ENCODE peak calls at places on chromosomes 7 and 10, in eight cellular contexts. X is breast epithelium; N is neural progenitor cell; T is WERI-Rb-1; D is endothelial cell of umbilical vein; Y is HCT116; P is uterus; H is CD8-positive, alpha-beta T cell. G is an unnamed sample.

GRCh38 chr7:63925262-63925625 is 73.4 kb upstream of the ZNF722 start:
- DNase-seq in X (no peak), Y (no peak), P (no peak), N (no peak), D (no peak), H (no peak), T (no peak), G (no peak)

GRCh38 chr7:73983437-73984164 is 44.4 kb upstream of the ELN start:
- DNase-seq in N (no peak), D (no peak), X (no peak), Y (no peak), H (no peak), T (no peak), P (no peak), G (no peak)

GRCh38 chr7:76048668-76048988 is 722 bp downstream of the MDH2 start:
- DNase-seq in D (no peak), H (no peak), T (peak; percentile 49), N (peak; percentile 59), Y (no peak), P (no peak), X (no peak), G (no peak)

GRCh38 chr10:94429049-94429707 is 26.8 kb downstream of the TBC1D12 start:
- DNase-seq in H (no peak), T (no peak), N (no peak), P (no peak), X (no peak), Y (no peak), D (no peak), G (peak; percentile 4)

GRCh38 chr7:74439546-74439945 is 14.2 kb upstream of the GTF2IRD1 start:
- DNase-seq in X (no peak), D (no peak), P (no peak), N (no peak), Y (no peak), T (no peak), H (no peak), G (no peak)

GRCh38 chr10:79221110-79222051 is 125.9 kb upstream of the PPIF start:
- DNase-seq in T (peak; percentile 79), N (peak; percentile 85), D (peak; percentile 66), P (peak; percentile 92), X (peak; percentile 48), H (no peak), Y (no peak), G (no peak)

GRCh38 chr10:21497177-21497807 is 28.2 kb downstream of the SKIDA1 start:
- DNase-seq in Y (peak; percentile 82), T (peak; percentile 60), D (peak; percentile 83), X (peak; percentile 90), H (no peak), N (peak; percentile 90), P (peak; percentile 85), G (peak; percentile 55)

GRCh38 chr7:128682125-128682524 is 10.0 kb downstream of the GARIN1A start:
- DNase-seq in D (no peak), P (no peak), Y (no peak), N (peak; percentile 39), X (no peak), T (no peak), H (no peak), G (no peak)

GRCh38 chr10:108388716-108389115 is 1224.2 kb upstream of the SORCS1 start:
- DNase-seq in T (no peak), D (no peak), H (no peak), P (no peak), Y (no peak), N (no peak), X (no peak), G (no peak)

GRCh38 chr10:62816179-62817119 is at the start of gene EGR2:
- DNase-seq in H (peak; percentile 96), X (peak; percentile 96), T (peak; percentile 89), N (peak; percentile 96), Y (peak; percentile 89), P (peak; percentile 92), D (peak; percentile 91), G (peak; percentile 94)

GRCh38 chr10:51743146-51743545 is 43.8 kb upstream of the CSTF2T start:
- DNase-seq in D (no peak), X (no peak), Y (no peak), P (no peak), T (peak; percentile 59), N (peak; percentile 49), H (no peak), G (no peak)

GRCh38 chr10:12435348-12435747 is 86.0 kb downstream of the CAMK1D start:
- DNase-seq in Y (no peak), H (no peak), N (no peak), P (no peak), D (no peak), X (no peak), T (no peak), G (no peak)
- H3K4me3 ChIP-seq in Y (no peak overlapping the region), H (no peak overlapping the region), N (no peak overlapping the region), P (no peak overlapping the region), D (no peak overlapping the region), X (no peak overlapping the region), T (no peak overlapping the region), G (no peak overlapping the region)

GRCh38 chr10:77796311-77796915 is 130.1 kb downstream of the DLG5 start:
- DNase-seq in H (no peak), T (no peak), Y (no peak), N (no peak), X (no peak), D (no peak), P (no peak), G (no peak)
- H3K36me3 ChIP-seq in H (no peaks in the 10 kb centered on the region), T (peaks cover 89% of the 10 kb centered on the region), Y (peaks cover 3% of the 10 kb centered on the region), N (no peaks in the 10 kb centered on the region), X (peaks cover 6% of the 10 kb centered on the region), D (peaks cover 3% of the 10 kb centered on the region), P (no peaks in the 10 kb centered on the region), G (no peaks in the 10 kb centered on the region)

DNA sequence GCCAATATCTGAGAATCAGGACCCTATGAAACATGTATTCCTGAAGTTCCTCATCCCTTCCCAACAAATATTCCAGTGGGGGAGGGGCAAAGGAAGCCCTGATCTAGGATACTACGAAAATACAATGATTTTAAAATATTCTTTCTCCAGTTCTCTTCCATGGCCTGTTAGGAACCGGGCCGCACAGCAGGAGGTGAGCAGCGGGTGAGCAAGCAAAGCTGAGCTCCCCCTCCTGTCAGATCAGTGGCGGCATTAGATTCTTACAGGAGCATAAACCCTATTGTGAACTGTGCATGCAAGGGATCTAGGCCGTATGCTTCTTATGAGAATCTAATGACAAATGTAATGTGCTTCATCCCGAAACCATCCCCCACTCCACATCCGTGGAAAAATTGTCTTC is 370.8 kb downstream of the WDR11 start:
- DNase-seq in Y (no peak), D (no peak), H (no peak), P (no peak), T (peak; percentile 60), N (peak; percentile 26), X (no peak), G (no peak)
- TF ChIP-seq CTCF in Y (no peak), D (no peak), H (no peak), P (no peak), T (peak; percentile 29), N (no peak), X (no peak), G (no peak)

DNA sequence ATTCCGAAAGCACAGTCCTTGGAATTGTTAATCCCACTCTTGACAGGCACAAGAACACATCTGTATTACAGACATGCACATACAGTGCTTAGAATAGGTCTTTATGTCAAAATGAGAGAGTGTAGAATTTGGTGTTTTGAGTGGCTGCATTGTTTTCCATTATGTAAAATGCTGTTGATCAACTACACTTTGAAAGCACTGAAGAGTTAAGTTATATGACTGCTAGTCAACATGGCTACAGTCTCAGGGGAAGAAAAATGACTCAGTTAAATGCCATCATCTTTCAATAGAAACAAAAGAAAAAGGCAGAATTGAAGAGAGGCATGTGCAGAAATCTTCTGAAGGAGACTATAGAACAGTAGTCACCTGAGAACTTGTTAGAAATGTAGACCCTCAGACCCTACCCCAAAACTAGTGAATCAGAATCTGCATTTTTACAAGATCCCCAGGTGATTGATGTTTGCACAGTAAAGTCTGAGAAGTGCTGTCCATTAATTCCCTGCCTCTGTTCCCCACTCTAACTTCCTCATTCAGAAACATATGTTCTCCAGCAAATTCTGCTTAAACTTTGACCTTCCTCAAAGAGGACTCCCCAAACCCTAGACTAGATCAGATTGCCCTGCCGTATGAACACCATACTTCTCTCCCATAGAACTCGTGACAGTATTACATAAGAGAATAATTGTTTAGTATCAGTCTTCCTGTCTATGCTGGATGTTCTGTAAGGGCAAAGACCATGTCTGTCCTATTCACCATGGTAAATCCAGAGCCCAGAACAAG is 15.9 kb downstream of the SND1 start:
- DNase-seq in D (peak; percentile 34), P (no peak), Y (no peak), N (no peak), X (no peak), T (no peak), H (no peak), G (no peak)
- H3K4me3 ChIP-seq in D (no peak overlapping the region), P (no peak overlapping the region), Y (no peak overlapping the region), N (no peak overlapping the region), X (no peak overlapping the region), T (no peak overlapping the region), H (no peak overlapping the region), G (no peak overlapping the region)

GRCh38 chr7:88191911-88192310 is 27.9 kb downstream of the SRI start:
- DNase-seq in D (no peak), T (no peak), X (no peak), H (no peak), N (no peak), P (no peak), Y (no peak), G (no peak)
- H3K36me3 ChIP-seq in D (no peaks in the 10 kb centered on the region), T (no peaks in the 10 kb centered on the region), X (no peaks in the 10 kb centered on the region), H (no peaks in the 10 kb centered on the region), N (no peaks in the 10 kb centered on the region), P (no peaks in the 10 kb centered on the region), Y (no peaks in the 10 kb centered on the region), G (no peaks in the 10 kb centered on the region)

GRCh38 chr10:100878291-100878910 is 34.4 kb upstream of the SLF2 start:
- DNase-seq in H (no peak), D (peak; percentile 57), P (peak; percentile 51), T (peak; percentile 75), X (no peak), Y (peak; percentile 82), N (peak; percentile 91), G (no peak)
- TF ChIP-seq CTCF in H (no peak), D (peak; percentile 77), P (peak; percentile 60), T (peak; percentile 87), X (peak; percentile 54), Y (peak; percentile 92), N (peak; percentile 87), G (peak; percentile 81)

G was measured in kidney epithelial cell.